ENCODE peak calls at places on chromosomes 5 and 9, in five cellular contexts. One of them, this sample, is unnamed.

GRCh38 chr9:36892279-36892678 is 141.8 kb downstream of the PAX5 start:
- DNase-seq in A549: no peak
- DNase-seq in WTC11: no peak
- DNase-seq in HepG2: no peak
- DNase-seq in GM12878: no peak
- DNase-seq in this sample: no peak

GRCh38 chr9:13386324-13386723 is 106.8 kb upstream of the MPDZ start:
- DNase-seq in A549: no peak
- DNase-seq in WTC11: no peak
- DNase-seq in HepG2: no peak
- DNase-seq in GM12878: no peak
- DNase-seq in this sample: no peak

GRCh38 chr5:117454716-117455212 is 880.1 kb upstream of the SEMA6A start:
- DNase-seq in A549: peak
- DNase-seq in WTC11: peak
- DNase-seq in HepG2: peak
- DNase-seq in GM12878: peak
- DNase-seq in this sample: peak

GRCh38 chr9:38067611-38067891 is 1.5 kb downstream of the SHB start:
- DNase-seq in A549: no peak
- DNase-seq in WTC11: peak
- DNase-seq in HepG2: no peak
- DNase-seq in GM12878: no peak
- DNase-seq in this sample: no peak

GRCh38 chr9:24071736-24072135 is 245.7 kb upstream of the ELAVL2 start:
- DNase-seq in A549: peak
- DNase-seq in WTC11: no peak
- DNase-seq in HepG2: no peak
- DNase-seq in GM12878: no peak
- DNase-seq in this sample: no peak

GRCh38 chr5:95273956-95274520 is 10.9 kb downstream of the MCTP1 start:
- DNase-seq in A549: no peak
- DNase-seq in WTC11: no peak
- DNase-seq in HepG2: no peak
- DNase-seq in GM12878: no peak
- DNase-seq in this sample: no peak

GRCh38 chr5:132777209-132778069 is at the start of gene SEPTIN8:
- DNase-seq in A549: peak
- DNase-seq in WTC11: peak
- DNase-seq in HepG2: no peak
- DNase-seq in GM12878: no peak
- DNase-seq in this sample: peak

GRCh38 chr5:180421672-180422071 is 68.5 kb upstream of the GFPT2 start:
- DNase-seq in A549: no peak
- DNase-seq in WTC11: no peak
- DNase-seq in HepG2: no peak
- DNase-seq in GM12878: no peak
- DNase-seq in this sample: no peak

GRCh38 chr9:105842023-105842644 is 147.8 kb downstream of the TMEM38B start:
- DNase-seq in A549: peak
- DNase-seq in WTC11: peak
- DNase-seq in HepG2: peak
- DNase-seq in GM12878: peak
- DNase-seq in this sample: peak

GRCh38 chr5:142491260-142491659 is 166.4 kb upstream of the SPRY4 start:
- DNase-seq in A549: no peak
- DNase-seq in WTC11: no peak
- DNase-seq in HepG2: no peak
- DNase-seq in GM12878: no peak
- DNase-seq in this sample: no peak

GRCh38 chr5:142495561-142495960 is 170.7 kb upstream of the SPRY4 start:
- DNase-seq in A549: no peak
- DNase-seq in WTC11: no peak
- DNase-seq in HepG2: no peak
- DNase-seq in GM12878: no peak
- DNase-seq in this sample: no peak

GRCh38 chr5:142491679-142492078 is 166.9 kb upstream of the SPRY4 start:
- DNase-seq in A549: no peak
- DNase-seq in WTC11: no peak
- DNase-seq in HepG2: no peak
- DNase-seq in GM12878: no peak
- DNase-seq in this sample: no peak

GRCh38 chr5:142492781-142493281 is 168.0 kb upstream of the SPRY4 start:
- DNase-seq in A549: no peak
- DNase-seq in WTC11: no peak
- DNase-seq in HepG2: no peak
- DNase-seq in GM12878: no peak
- DNase-seq in this sample: no peak

DNA sequence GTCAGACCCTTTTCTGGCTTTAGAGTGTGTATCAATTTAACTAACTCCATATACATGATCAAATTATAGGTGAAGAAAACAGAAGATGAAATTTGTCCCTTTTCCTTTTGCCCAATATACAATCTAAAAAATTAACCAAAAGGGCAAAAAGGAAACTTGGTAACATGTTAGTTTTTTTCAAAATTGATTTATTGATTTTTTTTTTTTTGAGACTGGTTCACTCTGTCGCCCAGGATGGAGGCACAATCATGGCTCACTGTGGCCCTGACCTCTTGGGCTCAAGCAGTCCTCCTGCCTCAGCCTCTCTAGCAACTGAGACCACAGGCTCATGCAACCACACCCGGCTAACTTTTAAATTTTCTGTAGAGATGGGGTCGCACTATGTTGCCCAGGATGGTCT is 169.3 kb upstream of the SPRY4 start:
- DNase-seq in A549: no peak
- DNase-seq in WTC11: no peak
- DNase-seq in HepG2: no peak
- DNase-seq in GM12878: no peak
- DNase-seq in this sample: no peak
- TF ChIP-seq ESRRA in A549: no peak
- TF ChIP-seq ESRRA in WTC11: no peak
- TF ChIP-seq ESRRA in HepG2: no peak
- TF ChIP-seq ESRRA in GM12878: no peak
- TF ChIP-seq ESRRA in this sample: no peak

GRCh38 chr5:93130623-93131022 is 450.4 kb downstream of the NR2F1-AS1 start:
- DNase-seq in A549: no peak
- DNase-seq in WTC11: no peak
- DNase-seq in HepG2: no peak
- DNase-seq in GM12878: no peak
- DNase-seq in this sample: no peak

GRCh38 chr5:93120771-93121170 is 460.2 kb downstream of the NR2F1-AS1 start:
- DNase-seq in A549: no peak
- DNase-seq in WTC11: no peak
- DNase-seq in HepG2: no peak
- DNase-seq in GM12878: no peak
- DNase-seq in this sample: no peak

GRCh38 chr5:93123127-93123526 is 457.9 kb downstream of the NR2F1-AS1 start:
- DNase-seq in A549: no peak
- DNase-seq in WTC11: no peak
- DNase-seq in HepG2: no peak
- DNase-seq in GM12878: no peak
- DNase-seq in this sample: no peak

DNA sequence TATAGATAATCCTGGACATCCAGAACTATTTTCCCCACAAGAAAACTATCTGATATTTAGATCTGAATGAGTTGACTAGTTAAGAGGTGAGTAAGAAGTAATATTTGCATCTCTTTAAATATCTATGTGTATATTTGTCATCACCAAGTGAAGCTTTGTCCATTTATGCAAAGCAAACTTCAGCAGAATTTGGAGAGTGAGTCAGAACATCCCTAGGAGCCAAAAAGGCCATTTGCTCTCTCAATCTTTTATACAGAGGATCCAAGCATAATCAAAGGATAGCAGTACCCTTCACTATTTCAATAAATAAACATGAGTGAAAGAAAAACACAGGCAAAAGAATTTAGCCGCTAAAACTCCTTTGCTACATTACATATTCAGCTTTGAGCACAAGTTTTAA is 454.4 kb downstream of the NR2F1-AS1 start:
- DNase-seq in A549: no peak
- DNase-seq in WTC11: no peak
- DNase-seq in HepG2: no peak
- DNase-seq in GM12878: no peak
- DNase-seq in this sample: no peak
- TF ChIP-seq ESRRA in A549: no peak
- TF ChIP-seq ESRRA in WTC11: no peak
- TF ChIP-seq ESRRA in HepG2: no peak
- TF ChIP-seq ESRRA in GM12878: no peak
- TF ChIP-seq ESRRA in this sample: no peak

GRCh38 chr9:136443087-136443486 is 3.4 kb upstream of the INPP5E start:
- DNase-seq in A549: no peak
- DNase-seq in WTC11: no peak
- DNase-seq in HepG2: no peak
- DNase-seq in GM12878: no peak
- DNase-seq in this sample: no peak

GRCh38 chr9:136444102-136444501 is 4.5 kb upstream of the INPP5E start:
- DNase-seq in A549: no peak
- DNase-seq in WTC11: no peak
- DNase-seq in HepG2: no peak
- DNase-seq in GM12878: no peak
- DNase-seq in this sample: no peak

GRCh38 chr9:136442330-136442729 is 2.7 kb upstream of the INPP5E start:
- DNase-seq in A549: no peak
- DNase-seq in WTC11: no peak
- DNase-seq in HepG2: no peak
- DNase-seq in GM12878: no peak
- DNase-seq in this sample: no peak

GRCh38 chr9:136441681-136442245 is 2.1 kb upstream of the INPP5E start:
- DNase-seq in A549: no peak
- DNase-seq in WTC11: no peak
- DNase-seq in HepG2: peak
- DNase-seq in GM12878: no peak
- DNase-seq in this sample: no peak

DNA sequence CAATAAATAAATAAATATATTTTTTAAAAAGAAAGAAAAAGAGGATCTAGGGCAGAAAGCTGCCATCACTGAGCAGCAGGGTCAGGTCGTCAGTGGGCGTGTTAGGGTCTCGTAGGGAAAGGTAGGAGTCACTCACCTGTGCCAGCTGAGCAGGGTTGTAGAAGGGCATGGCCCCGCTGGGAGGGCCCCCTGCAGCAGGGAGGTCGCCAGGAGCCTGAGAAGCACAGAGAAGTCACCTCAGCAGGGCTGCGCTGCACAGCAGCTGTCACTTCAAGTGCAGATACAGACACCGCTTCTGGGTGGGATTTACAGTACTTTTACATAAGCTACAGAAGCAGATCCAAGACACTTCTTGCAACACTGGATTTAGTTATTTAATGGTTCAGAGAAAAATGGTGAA is 4.0 kb upstream of the INPP5E start:
- DNase-seq in A549: no peak
- DNase-seq in WTC11: no peak
- DNase-seq in HepG2: no peak
- DNase-seq in GM12878: no peak
- DNase-seq in this sample: no peak
- TF ChIP-seq ESRRA in A549: no peak
- TF ChIP-seq ESRRA in WTC11: no peak
- TF ChIP-seq ESRRA in HepG2: no peak
- TF ChIP-seq ESRRA in GM12878: no peak
- TF ChIP-seq ESRRA in this sample: no peak

GRCh38 chr5:41009228-41009627 is 61.9 kb downstream of the MROH2B start:
- DNase-seq in A549: peak
- DNase-seq in WTC11: no peak
- DNase-seq in HepG2: peak
- DNase-seq in GM12878: no peak
- DNase-seq in this sample: no peak
- TF ChIP-seq ESRRA in A549: no peak
- TF ChIP-seq ESRRA in WTC11: no peak
- TF ChIP-seq ESRRA in HepG2: no peak
- TF ChIP-seq ESRRA in GM12878: no peak
- TF ChIP-seq ESRRA in this sample: no peak

DNA sequence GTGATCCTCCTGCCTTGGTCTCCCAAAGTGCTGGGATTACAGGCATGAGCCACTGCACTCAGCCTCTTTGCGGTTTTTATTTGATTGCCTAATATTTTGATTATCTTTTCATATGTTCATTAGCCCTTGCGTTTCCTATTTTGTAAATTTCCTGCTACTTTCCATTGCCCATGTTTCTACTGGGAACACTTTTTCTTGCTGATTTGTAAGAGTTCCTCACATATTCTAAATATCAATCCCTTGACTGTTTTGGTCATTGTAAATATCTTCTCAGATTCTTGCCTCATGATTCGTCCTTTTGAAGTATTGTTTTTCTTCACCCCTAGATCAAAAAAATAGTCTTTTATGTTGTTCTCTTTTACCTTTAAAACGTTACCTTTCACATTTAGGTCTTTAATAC is 37.9 kb upstream of the TTC1 start:
- DNase-seq in A549: no peak
- DNase-seq in WTC11: no peak
- DNase-seq in HepG2: no peak
- DNase-seq in GM12878: no peak
- DNase-seq in this sample: no peak
- TF ChIP-seq ESRRA in A549: no peak
- TF ChIP-seq ESRRA in WTC11: no peak
- TF ChIP-seq ESRRA in HepG2: no peak
- TF ChIP-seq ESRRA in GM12878: no peak
- TF ChIP-seq ESRRA in this sample: no peak

GRCh38 chr9:99020786-99021436 is 77.2 kb downstream of the COL15A1 start:
- DNase-seq in A549: no peak
- DNase-seq in WTC11: no peak
- DNase-seq in HepG2: no peak
- DNase-seq in GM12878: no peak
- DNase-seq in this sample: no peak
- TF ChIP-seq ESRRA in A549: no peak
- TF ChIP-seq ESRRA in WTC11: no peak
- TF ChIP-seq ESRRA in HepG2: no peak
- TF ChIP-seq ESRRA in GM12878: no peak
- TF ChIP-seq ESRRA in this sample: no peak